ENCODE peak calls at places on chromosome 4, in six cellular contexts. Y is BE2C, L is ascending aorta, J is tibial nerve, S is heart left ventricle, D is endodermal cell. O is an unnamed sample. For H3K4me1 and H3K27me3, the result is how much of the 10 kb centered on the place peaks cover.

GRCh38 chr4:75672461-75673026 is 667 bp downstream of the G3BP2 start:
- DNase-seq in D (peak), J (peak), Y (peak), L (peak), S (peak), O (peak)

GRCh38 chr4:3703677-3704521 is 62.3 kb upstream of the ADRA2C start:
- DNase-seq in J (no peak), S (no peak), D (peak), L (no peak), Y (peak), O (peak)

GRCh38 chr4:111542056-111542455 is 603.2 kb upstream of the FAM241A start:
- DNase-seq in L (no peak), J (no peak), S (no peak), Y (no peak), D (no peak), O (no peak)

GRCh38 chr4:11605597-11605996 is 176.9 kb upstream of the HS3ST1 start:
- DNase-seq in S (no peak), L (no peak), J (no peak), D (no peak), Y (no peak), O (no peak)

GRCh38 chr4:4332529-4332928 is 42.5 kb downstream of the ZBTB49 start:
- DNase-seq in J (no peak), D (no peak), S (no peak), Y (no peak), L (no peak), O (no peak)

GRCh38 chr4:120228086-120228485 is 161.4 kb upstream of the MAD2L1 start:
- DNase-seq in D (no peak), Y (no peak), S (no peak), L (no peak), J (no peak), O (peak)

GRCh38 chr4:106495498-106495897 is 126.9 kb upstream of the GIMD1 start:
- DNase-seq in Y (no peak), S (no peak), L (no peak), D (no peak), J (peak), O (no peak)

GRCh38 chr4:26223160-26223559 is 97.7 kb upstream of the RBPJ start:
- DNase-seq in J (no peak), D (no peak), L (no peak), S (no peak), Y (no peak), O (no peak)

GRCh38 chr4:150078996-150079581 is 844 bp downstream of the DCLK2 start:
- DNase-seq in S (peak), J (peak), L (no peak), D (peak), Y (peak), O (peak)

GRCh38 chr4:42642136-42642797 is 14.6 kb downstream of the ATP8A1 start:
- DNase-seq in Y (no peak), L (no peak), J (no peak), D (no peak), S (no peak), O (no peak)

GRCh38 chr4:42641696-42642095 is 15.2 kb downstream of the ATP8A1 start:
- DNase-seq in J (no peak), L (no peak), S (no peak), D (no peak), Y (no peak), O (no peak)

GRCh38 chr4:42641155-42641554 is 15.8 kb downstream of the ATP8A1 start:
- DNase-seq in D (no peak), S (no peak), L (no peak), Y (no peak), J (no peak), O (no peak)

GRCh38 chr4:42638993-42639392 is 17.9 kb downstream of the ATP8A1 start:
- DNase-seq in J (no peak), Y (no peak), L (no peak), S (no peak), D (no peak), O (no peak)

GRCh38 chr4:42640613-42641012 is 16.3 kb downstream of the ATP8A1 start:
- DNase-seq in D (no peak), S (no peak), J (no peak), Y (no peak), L (no peak), O (no peak)
- H3K4me1 ChIP-seq in D (under half), S (under half), J (under half), Y (under half), L (under half), O (under half)

GRCh38 chr4:16116019-16116418 is 32.2 kb upstream of the PROM1 start:
- DNase-seq in D (peak), Y (no peak), S (no peak), J (no peak), L (no peak), O (peak)
- H3K27me3 ChIP-seq in D (under half), Y (under half), S (under half), J (under half), L (under half), O (under half)

DNA sequence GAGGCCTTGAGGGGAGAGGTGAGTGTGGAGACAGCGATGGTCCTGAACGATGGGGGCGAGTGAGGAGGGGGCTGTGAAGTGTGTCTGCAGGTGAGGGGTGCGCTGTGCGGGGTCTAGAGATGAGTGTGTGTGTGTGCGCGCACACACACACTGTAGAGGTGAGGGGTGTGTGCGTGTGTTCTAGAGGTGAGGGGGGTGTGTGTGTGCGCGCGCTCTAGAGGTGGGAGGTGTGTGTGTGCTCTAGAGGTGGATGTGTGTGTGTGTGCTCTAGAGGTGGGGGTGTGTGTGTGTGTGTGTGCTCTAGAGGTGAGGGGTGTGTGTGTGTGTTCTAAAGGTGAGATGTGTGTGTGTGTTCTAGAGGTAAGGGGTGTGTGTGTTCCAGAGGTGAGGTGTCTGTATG is 574 bp downstream of the BST1 start:
- DNase-seq in L (no peak), Y (no peak), S (no peak), D (no peak), J (no peak), O (no peak)
- H3K4me3 ChIP-seq in L (peak), Y (peak), S (peak), D (no peak), J (peak), O (no peak)

GRCh38 chr4:173333658-173334084 is 487 bp downstream of the HMGB2 start:
- DNase-seq in D (peak), L (peak), Y (peak), S (peak), J (peak), O (peak)
- H3K4me1 ChIP-seq in D (under half), L (under half), Y (under half), S (under half), J (under half), O (under half)

GRCh38 chr4:1406946-1407656 is 859 bp upstream of the NKX1-1 start:
- DNase-seq in L (no peak), Y (no peak), J (no peak), D (peak), S (peak), O (no peak)

GRCh38 chr4:1405249-1405635 is 1.0 kb downstream of the NKX1-1 start:
- DNase-seq in Y (no peak), J (no peak), D (no peak), L (no peak), S (no peak), O (no peak)

GRCh38 chr4:1405636-1406415 is 416 bp downstream of the NKX1-1 start:
- DNase-seq in S (peak), Y (no peak), J (no peak), D (peak), L (no peak), O (no peak)

GRCh38 chr4:1407657-1408333 is 1.6 kb upstream of the NKX1-1 start:
- DNase-seq in Y (no peak), L (no peak), J (no peak), D (peak), S (peak), O (no peak)

DNA sequence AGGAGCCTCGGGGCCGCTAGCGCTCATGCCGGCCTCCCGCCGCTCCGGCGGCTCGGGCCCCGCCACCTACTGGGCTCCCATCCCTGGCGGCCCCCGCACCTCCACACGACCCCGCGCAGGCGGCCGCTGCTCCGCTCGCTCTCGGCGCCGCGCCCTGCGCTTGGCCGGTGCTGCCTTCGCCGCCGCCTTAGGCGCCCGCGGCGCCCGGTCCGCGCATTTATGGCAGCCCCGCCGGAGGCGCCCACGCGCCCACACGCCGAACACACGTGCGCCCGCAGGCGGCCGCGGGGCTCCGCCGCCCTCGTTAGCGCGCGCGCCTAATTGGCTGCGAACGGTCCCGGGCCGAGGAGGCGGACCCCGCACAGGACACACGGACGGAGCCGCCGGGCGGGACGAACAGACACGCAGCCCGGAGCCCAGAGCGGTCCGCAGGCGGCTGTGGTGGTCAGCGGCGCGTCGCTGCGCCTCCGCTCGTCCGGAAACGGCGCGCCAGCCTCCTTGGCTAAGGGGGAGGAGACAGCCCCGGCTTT is at the start of gene NKX1-1:
- DNase-seq in S (peak), L (no peak), J (no peak), D (peak), Y (no peak), O (no peak)
- H3K27me3 ChIP-seq in S (half or more), L (half or more), J (half or more), D (half or more), Y (half or more), O (under half)

O was measured in SJCRH30.